ENCODE peak calls at places on chromosomes 16 and 17, in eight cellular contexts. M is HFF-Myc, V is GM12864, B is uterus, G is astrocyte of the spinal cord, Y is fibroblast of pulmonary artery, K is A549, Z is progenitor cell of endocrine pancreas. P is an unnamed sample.

GRCh38 chr17:48045270-48046001 is 2.7 kb upstream of the NFE2L1 start:
- DNase-seq in M (no peak), V (no peak), B (no peak), G (no peak), Y (peak), K (no peak), Z (no peak), P (no peak)

GRCh38 chr16:89971495-89972243 is 23.1 kb downstream of the DEF8 start:
- DNase-seq in M (no peak), V (no peak), B (peak), G (peak), Y (peak), K (no peak), Z (no peak), P (no peak)

GRCh38 chr17:29138184-29138955 is 41.8 kb downstream of the MYO18A start:
- DNase-seq in M (no peak), V (no peak), B (no peak), G (no peak), Y (no peak), K (no peak), Z (no peak), P (peak)

GRCh38 chr17:12900474-12900873 is 111.2 kb downstream of the ARHGAP44 start:
- DNase-seq in M (no peak), V (no peak), B (no peak), G (no peak), Y (no peak), K (no peak), Z (no peak), P (no peak)

GRCh38 chr17:48632579-48633265 is 6.6 kb upstream of the HOXB9 start:
- DNase-seq in M (no peak), V (no peak), B (no peak), G (no peak), Y (no peak), K (no peak), Z (no peak), P (no peak)

GRCh38 chr16:67034478-67034877 is 5.5 kb downstream of the CBFB start:
- DNase-seq in M (no peak), V (no peak), B (no peak), G (peak), Y (peak), K (no peak), Z (no peak), P (no peak)

GRCh38 chr16:67968440-67969285 is at the start of gene SLC12A4:
- DNase-seq in M (no peak), V (peak), B (peak), G (peak), Y (peak), K (peak), Z (peak), P (no peak)

GRCh38 chr16:78516006-78516405 is 416.6 kb downstream of the WWOX start:
- DNase-seq in M (no peak), V (no peak), B (no peak), G (no peak), Y (no peak), K (no peak), Z (no peak), P (no peak)

GRCh38 chr17:80414508-80414802 is 512 bp upstream of the ENDOV start:
- DNase-seq in M (no peak), V (no peak), B (no peak), G (peak), Y (peak), K (peak), Z (no peak), P (no peak)
- TF ChIP-seq CTCF in M (no peak), V (no peak), B (peak), G (no peak), Y (no peak), K (no peak), Z (no peak), P (no peak)

GRCh38 chr17:44253021-44253420 is 14.9 kb downstream of the SLC4A1 start:
- DNase-seq in M (no peak), V (no peak), B (no peak), G (no peak), Y (no peak), K (no peak), Z (no peak), P (no peak)

GRCh38 chr17:44251062-44251461 is 16.9 kb downstream of the SLC4A1 start:
- DNase-seq in M (no peak), V (no peak), B (no peak), G (no peak), Y (no peak), K (no peak), Z (no peak), P (no peak)

GRCh38 chr17:44248220-44248529 is 19.8 kb downstream of the SLC4A1 start:
- DNase-seq in M (no peak), V (no peak), B (no peak), G (no peak), Y (no peak), K (no peak), Z (no peak), P (no peak)

GRCh38 chr17:44247346-44248219 is 20.4 kb downstream of the SLC4A1 start:
- DNase-seq in M (no peak), V (no peak), B (no peak), G (no peak), Y (no peak), K (no peak), Z (no peak), P (no peak)

DNA sequence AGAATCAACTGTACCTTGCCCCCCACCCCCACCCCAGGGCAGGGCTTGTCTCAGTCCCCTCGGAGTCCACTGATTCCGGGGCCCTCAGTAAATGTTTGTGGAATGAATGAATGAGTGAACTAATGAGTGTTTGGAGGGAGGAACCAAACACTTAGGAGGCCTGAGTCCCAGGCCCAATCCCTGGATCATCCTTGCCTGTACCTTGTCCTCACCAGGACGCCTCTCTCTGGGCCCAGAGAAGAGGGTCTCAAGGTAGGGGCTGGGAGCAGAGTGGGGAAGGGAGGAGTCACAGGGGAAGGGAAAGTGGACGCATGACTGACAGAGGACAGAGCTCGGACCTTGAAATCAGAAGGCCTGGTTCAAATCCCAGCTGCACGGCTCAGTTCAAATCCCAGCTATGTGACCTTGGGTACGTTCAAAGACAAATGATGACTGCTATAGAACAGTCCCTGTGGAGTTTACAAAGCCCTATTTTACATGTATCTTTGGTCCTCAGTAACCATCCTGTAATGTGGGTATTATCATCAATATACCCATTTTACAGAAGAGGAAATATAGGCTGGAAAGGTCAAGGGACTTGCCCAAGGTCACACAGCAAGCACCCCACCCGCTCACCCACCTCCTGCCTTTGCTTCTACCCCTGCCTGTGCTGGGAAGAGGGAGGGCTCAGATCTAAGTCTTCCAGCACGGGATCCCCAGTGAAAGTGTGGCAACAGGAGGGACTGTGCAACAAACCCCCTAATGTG is 18.3 kb downstream of the SLC4A1 start:
- DNase-seq in M (no peak), V (no peak), B (no peak), G (no peak), Y (no peak), K (no peak), Z (no peak), P (no peak)
- TF ChIP-seq CTCF in M (no peak), V (no peak), B (no peak), G (no peak), Y (no peak), K (no peak), Z (no peak), P (no peak)

GRCh38 chr16:82641336-82641984 is 14.7 kb downstream of the CDH13 start:
- DNase-seq in M (no peak), V (no peak), B (no peak), G (peak), Y (peak), K (no peak), Z (no peak), P (no peak)
- TF ChIP-seq CTCF in M (peak), V (peak), B (no peak), G (peak), Y (peak), K (no peak), Z (no peak), P (no peak)

DNA sequence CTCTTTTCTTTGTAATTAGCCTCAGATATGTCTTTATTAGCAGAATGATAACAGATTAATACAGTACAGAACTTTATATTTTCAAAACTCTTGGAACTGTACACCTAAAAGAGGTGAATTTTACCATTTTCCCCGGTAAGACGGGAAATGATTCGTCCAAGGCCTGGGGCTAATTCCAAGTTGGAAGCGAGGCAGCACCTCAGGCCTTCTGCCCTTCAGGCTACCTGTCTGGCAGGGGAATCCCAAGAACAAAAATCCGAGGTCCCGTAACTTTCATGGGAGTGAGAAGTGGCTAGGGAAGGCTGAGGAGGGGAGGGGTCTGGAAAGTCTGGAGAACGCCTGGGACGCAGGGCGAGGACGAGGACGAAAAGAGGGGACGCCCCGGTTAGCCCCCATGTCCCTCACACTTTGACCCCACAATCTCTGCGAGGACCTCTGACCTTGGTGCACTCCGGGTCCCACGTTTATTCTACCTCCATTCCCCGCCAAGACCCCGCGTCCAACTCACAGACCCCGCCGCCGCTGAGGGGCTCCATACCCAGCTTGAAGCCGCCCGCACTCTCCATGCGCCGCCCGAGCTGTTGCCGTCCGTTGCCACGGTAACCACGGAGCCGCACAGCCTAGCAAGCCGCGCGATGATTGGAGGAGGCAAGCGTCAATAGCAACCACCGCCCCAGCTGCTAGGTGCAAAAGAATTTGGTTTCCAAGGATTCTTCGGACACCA is at the start of gene HYDIN:
- DNase-seq in M (peak), V (no peak), B (no peak), G (peak), Y (peak), K (peak), Z (peak), P (no peak)
- TF ChIP-seq CTCF in M (no peak), V (no peak), B (no peak), G (no peak), Y (no peak), K (no peak), Z (no peak), P (no peak)

GRCh38 chr17:40443196-40443987 is at the start of gene IGFBP4:
- DNase-seq in M (no peak), V (peak), B (peak), G (peak), Y (peak), K (peak), Z (peak), P (peak)

GRCh38 chr17:40436631-40437030 is 6.6 kb upstream of the IGFBP4 start:
- DNase-seq in M (no peak), V (no peak), B (no peak), G (no peak), Y (no peak), K (no peak), Z (no peak), P (no peak)

GRCh38 chr17:40437095-40437732 is 6.0 kb upstream of the IGFBP4 start:
- DNase-seq in M (no peak), V (no peak), B (no peak), G (no peak), Y (peak), K (no peak), Z (no peak), P (no peak)

GRCh38 chr17:40442392-40443195 is 656 bp upstream of the IGFBP4 start:
- DNase-seq in M (no peak), V (no peak), B (peak), G (no peak), Y (peak), K (peak), Z (no peak), P (no peak)

GRCh38 chr17:40440166-40440565 is 3.1 kb upstream of the IGFBP4 start:
- DNase-seq in M (no peak), V (no peak), B (no peak), G (no peak), Y (no peak), K (no peak), Z (no peak), P (no peak)
- TF ChIP-seq CTCF in M (no peak), V (no peak), B (no peak), G (no peak), Y (no peak), K (no peak), Z (no peak), P (no peak)

P was measured in CD14-positive monocyte.